ENCODE peak calls at places on chromosomes 16 and 17, in seven cellular contexts. E is thyroid gland, K is fibroblast of lung, T is cardiac muscle cell, U is psoas muscle, R is adrenal gland, N is sigmoid colon. O is an unnamed sample. For H3K36me3, the result is how much of the 10 kb centered on the place peaks cover.

GRCh38 chr17:21019976-21020575 is 22.7 kb downstream of the USP22 start:
- DNase-seq in E (no peak), K (no peak), T (no peak), U (peak), R (no peak), N (peak), O (no peak)

GRCh38 chr16:30473231-30474061 is 904 bp downstream of the ITGAL start:
- DNase-seq in E (no peak), K (no peak), T (no peak), U (no peak), R (no peak), N (no peak), O (no peak)

GRCh38 chr17:9072626-9073339 is 51.5 kb downstream of the NTN1 start:
- DNase-seq in E (peak), K (no peak), T (no peak), U (peak), R (no peak), N (peak), O (peak)

GRCh38 chr16:54318941-54319340 is 32.4 kb upstream of the IRX3 start:
- DNase-seq in E (no peak), K (no peak), T (no peak), U (no peak), R (no peak), N (peak), O (no peak)

GRCh38 chr17:47714773-47715396 is 18.2 kb upstream of the TBX21 start:
- DNase-seq in E (no peak), K (no peak), T (no peak), U (no peak), R (no peak), N (no peak), O (no peak)

GRCh38 chr16:11992008-11992584 is 15.6 kb downstream of the SNX29 start:
- DNase-seq in E (no peak), K (no peak), T (no peak), U (no peak), R (no peak), N (no peak), O (no peak)

GRCh38 chr17:58510075-58510474 is 4.4 kb downstream of the MTMR4 start:
- DNase-seq in E (no peak), K (no peak), T (no peak), U (no peak), R (no peak), N (peak), O (no peak)

GRCh38 chr17:81941484-81942166 is 4.5 kb upstream of the PYCR1 start:
- DNase-seq in E (no peak), K (no peak), T (peak), U (peak), R (no peak), N (no peak), O (no peak)

GRCh38 chr16:57134982-57135381 is 42.6 kb downstream of the CPNE2 start:
- DNase-seq in E (no peak), K (no peak), T (no peak), U (no peak), R (no peak), N (no peak), O (no peak)

GRCh38 chr16:85286066-85286712 is 173.9 kb upstream of the CIBAR2 start:
- DNase-seq in E (peak), K (peak), T (no peak), U (peak), R (peak), N (peak), O (peak)

GRCh38 chr16:73037331-73037745 is 10.6 kb downstream of the ZFHX3 start:
- DNase-seq in E (peak), K (no peak), T (peak), U (peak), R (no peak), N (peak), O (no peak)

GRCh38 chr16:17364319-17365210 is 106.2 kb downstream of the XYLT1 start:
- DNase-seq in E (peak), K (peak), T (no peak), U (no peak), R (no peak), N (no peak), O (no peak)

GRCh38 chr17:40307691-40308289 is 1.2 kb upstream of the RARA start:
- DNase-seq in E (no peak), K (peak), T (no peak), U (no peak), R (no peak), N (peak), O (no peak)

GRCh38 chr17:15900871-15901270 is 44.1 kb upstream of the ADORA2B start:
- DNase-seq in E (no peak), K (no peak), T (no peak), U (no peak), R (no peak), N (no peak), O (no peak)

GRCh38 chr16:17476414-17477259 is 5.9 kb upstream of the XYLT1 start:
- DNase-seq in E (peak), K (peak), T (peak), U (no peak), R (peak), N (no peak), O (no peak)

GRCh38 chr16:49664221-49665215 is 191.4 kb downstream of the ZNF423 start:
- DNase-seq in E (peak), K (no peak), T (no peak), U (peak), R (no peak), N (peak), O (no peak)

GRCh38 chr17:21164226-21165019 is 37.7 kb downstream of the DHRS7B start:
- DNase-seq in E (no peak), K (no peak), T (no peak), U (no peak), R (no peak), N (no peak), O (no peak)

GRCh38 chr16:10871157-10871991 is 5.6 kb upstream of the CIITA start:
- DNase-seq in E (peak), K (peak), T (no peak), U (no peak), R (peak), N (peak), O (no peak)

GRCh38 chr17:80970044-80970761 is 21.4 kb upstream of the CHMP6 start:
- DNase-seq in E (peak), K (peak), T (no peak), U (peak), R (no peak), N (peak), O (no peak)

GRCh38 chr16:86809458-86809955 is 231.2 kb downstream of the FOXL1 start:
- DNase-seq in E (no peak), K (peak), T (no peak), U (no peak), R (no peak), N (no peak), O (no peak)

GRCh38 chr16:85446846-85447656 is 166.1 kb upstream of the GSE1 start:
- DNase-seq in E (no peak), K (no peak), T (no peak), U (peak), R (no peak), N (no peak), O (no peak)

GRCh38 chr16:86637744-86638143 is 59.4 kb downstream of the FOXL1 start:
- DNase-seq in E (no peak), K (no peak), T (no peak), U (no peak), R (no peak), N (no peak), O (no peak)

GRCh38 chr17:35749560-35750412 is 3.3 kb downstream of the GAS2L2 start:
- DNase-seq in E (no peak), K (no peak), T (no peak), U (no peak), R (no peak), N (no peak), O (no peak)

GRCh38 chr17:6753565-6753964 is 2.3 kb upstream of the XAF1 start:
- DNase-seq in E (no peak), K (no peak), T (no peak), U (no peak), R (no peak), N (no peak), O (no peak)

GRCh38 chr17:74449306-74449705 is 17.1 kb upstream of the CD300A start:
- DNase-seq in E (no peak), K (no peak), T (no peak), U (no peak), R (no peak), N (no peak), O (no peak)

GRCh38 chr17:31627960-31628359 is 231.1 kb downstream of the COPRS start:
- DNase-seq in E (no peak), K (peak), T (no peak), U (no peak), R (no peak), N (no peak), O (no peak)

GRCh38 chr17:27376637-27377547 is 79.4 kb upstream of the KSR1 start:
- DNase-seq in E (no peak), K (peak), T (no peak), U (no peak), R (no peak), N (peak), O (no peak)

GRCh38 chr17:44217738-44218343 is 1.6 kb downstream of the UBTF start:
- DNase-seq in E (no peak), K (no peak), T (no peak), U (no peak), R (no peak), N (no peak), O (no peak)

GRCh38 chr17:83055911-83056582 is 23.4 kb upstream of the METRNL start:
- DNase-seq in E (no peak), K (peak), T (no peak), U (peak), R (peak), N (peak), O (no peak)

GRCh38 chr17:65685110-65685509 is 123.7 kb upstream of the AXIN2 start:
- DNase-seq in E (no peak), K (no peak), T (no peak), U (no peak), R (no peak), N (no peak), O (no peak)

GRCh38 chr17:65694601-65695000 is 133.2 kb upstream of the AXIN2 start:
- DNase-seq in E (no peak), K (peak), T (no peak), U (no peak), R (no peak), N (no peak), O (no peak)

GRCh38 chr17:65688307-65688706 is 126.9 kb upstream of the AXIN2 start:
- DNase-seq in E (no peak), K (no peak), T (no peak), U (no peak), R (no peak), N (no peak), O (no peak)

GRCh38 chr17:65690626-65691310 is 129.3 kb upstream of the AXIN2 start:
- DNase-seq in E (no peak), K (no peak), T (no peak), U (no peak), R (no peak), N (no peak), O (no peak)
- H3K27ac ChIP-seq in E (no peak), K (no peak), T (no peak), U (no peak), R (no peak), N (no peak), O (no peak)

GRCh38 chr17:76036497-76037380 is 9.6 kb upstream of the EVPL start:
- DNase-seq in E (no peak), K (no peak), T (no peak), U (no peak), R (no peak), N (peak), O (no peak)

GRCh38 chr17:76034433-76035185 is 7.5 kb upstream of the EVPL start:
- DNase-seq in E (no peak), K (no peak), T (no peak), U (no peak), R (no peak), N (no peak), O (no peak)

GRCh38 chr17:76033139-76033538 is 6.0 kb upstream of the EVPL start:
- DNase-seq in E (no peak), K (no peak), T (no peak), U (no peak), R (no peak), N (no peak), O (no peak)

GRCh38 chr17:76032780-76033108 is 5.6 kb upstream of the EVPL start:
- DNase-seq in E (no peak), K (no peak), T (no peak), U (no peak), R (no peak), N (no peak), O (no peak)

DNA sequence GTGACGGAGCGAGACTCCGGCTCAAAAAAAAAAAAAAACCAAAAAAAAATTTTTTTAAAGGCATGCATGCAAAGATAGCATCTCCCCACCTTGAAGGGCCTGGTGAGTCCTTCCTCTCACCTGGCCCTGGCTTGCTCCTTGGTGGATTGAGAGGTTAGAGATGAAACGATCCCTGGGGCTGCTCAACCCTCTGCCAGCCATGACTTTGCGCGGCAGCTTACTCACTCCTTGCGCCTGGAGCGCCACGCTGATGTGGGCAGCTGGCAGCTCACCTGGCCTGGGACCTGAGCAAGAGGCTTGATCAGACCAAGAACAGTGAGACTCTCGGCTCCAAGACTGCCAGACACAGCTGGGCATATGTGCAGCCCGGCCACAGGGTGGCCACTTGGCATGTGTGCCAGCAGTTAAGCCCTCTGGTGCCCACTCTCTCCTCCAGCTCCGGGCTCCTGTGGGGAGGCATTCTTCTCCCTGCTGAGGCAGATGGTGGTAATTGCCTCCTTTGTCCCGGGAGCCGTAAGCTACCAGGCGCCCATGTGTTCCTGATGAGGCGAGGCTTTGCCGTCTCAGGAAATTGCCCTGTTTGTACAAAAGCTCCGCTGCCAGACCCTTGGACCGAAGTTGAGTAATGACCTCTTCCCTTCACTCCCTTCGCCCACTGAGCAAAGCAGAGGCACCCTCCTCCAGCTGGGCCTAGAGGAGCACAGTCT is 5.1 kb upstream of the EVPL start:
- DNase-seq in E (no peak), K (no peak), T (no peak), U (no peak), R (no peak), N (no peak), O (no peak)
- H3K36me3 ChIP-seq in E (under half), K (under half), T (under half), U (under half), R (under half), N (under half), O (under half)

DNA sequence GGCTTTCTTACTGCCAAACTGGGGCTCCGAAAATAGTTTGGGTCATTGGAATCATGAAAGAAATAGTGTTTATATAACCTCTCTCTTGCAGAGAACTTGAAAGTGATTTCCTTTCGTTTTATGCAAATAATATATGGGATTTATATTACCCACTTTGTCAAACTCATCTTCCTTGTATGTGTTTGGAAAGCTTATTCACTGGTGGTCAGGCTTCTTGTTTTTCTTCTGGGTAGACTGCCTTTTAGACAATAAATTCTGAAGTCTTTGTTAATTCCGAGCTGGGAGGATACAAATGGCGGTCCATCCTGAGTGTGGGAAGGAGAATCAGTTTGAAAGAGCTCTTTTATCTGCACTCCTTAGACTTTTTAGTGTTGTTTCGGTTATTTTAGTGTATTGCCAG is 230.1 kb downstream of the MSI2 start:
- DNase-seq in E (no peak), K (no peak), T (no peak), U (no peak), R (no peak), N (no peak), O (no peak)
- H3K27ac ChIP-seq in E (peak), K (no peak), T (no peak), U (peak), R (no peak), N (no peak), O (no peak)

GRCh38 chr17:29533976-29534375 is 32.9 kb downstream of the ABHD15 start:
- DNase-seq in E (no peak), K (no peak), T (no peak), U (no peak), R (no peak), N (no peak), O (no peak)
- H3K36me3 ChIP-seq in E (under half), K (under half), T (half or more), U (under half), R (under half), N (under half), O (under half)

DNA sequence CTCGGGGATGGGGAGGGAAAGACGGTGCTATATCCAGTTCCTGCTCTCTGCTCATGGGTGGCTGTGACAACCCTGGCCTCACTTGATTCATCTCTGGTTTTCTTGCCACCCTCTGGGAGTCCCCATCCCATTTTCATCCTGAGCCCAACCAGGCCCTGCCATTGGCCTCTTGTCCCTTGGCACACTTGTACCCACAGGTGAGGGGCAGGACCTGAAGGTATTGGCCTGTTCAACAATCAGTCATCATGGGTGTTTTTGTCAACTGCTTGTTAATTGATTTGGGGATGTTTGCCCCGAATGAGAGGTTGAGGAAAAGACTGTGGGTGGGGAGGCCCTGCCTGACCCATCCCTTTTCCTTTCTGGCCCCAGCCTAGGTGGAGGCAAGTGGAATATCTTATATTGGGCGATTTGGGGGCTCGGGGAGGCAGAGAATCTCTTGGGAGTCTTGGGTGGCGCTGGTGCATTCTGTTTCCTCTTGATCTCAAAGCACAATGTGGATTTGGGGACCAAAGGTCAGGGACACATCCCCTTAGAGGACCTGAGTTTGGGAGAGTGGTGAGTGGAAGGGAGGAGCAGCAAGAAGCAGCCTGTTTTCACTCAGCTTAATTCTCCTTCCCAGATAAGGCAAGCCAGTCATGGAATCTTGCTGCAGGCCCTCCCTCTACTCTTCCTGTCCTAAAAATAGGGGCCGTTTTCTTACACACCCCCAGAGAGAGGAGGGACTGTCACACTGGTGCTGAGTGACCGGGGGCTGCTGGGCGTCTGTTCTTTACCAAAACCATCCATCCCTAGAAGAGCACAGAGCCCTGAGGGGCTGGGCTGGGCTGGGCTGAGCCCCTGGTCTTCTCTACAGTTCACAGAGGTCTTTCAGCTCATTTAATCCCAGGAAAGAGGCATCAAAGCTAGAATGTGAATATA is 4.8 kb upstream of the LASP1NB start:
- DNase-seq in E (no peak), K (no peak), T (peak), U (no peak), R (no peak), N (peak), O (no peak)
- H3K27ac ChIP-seq in E (peak), K (no peak), T (peak), U (peak), R (no peak), N (peak), O (peak)

DNA sequence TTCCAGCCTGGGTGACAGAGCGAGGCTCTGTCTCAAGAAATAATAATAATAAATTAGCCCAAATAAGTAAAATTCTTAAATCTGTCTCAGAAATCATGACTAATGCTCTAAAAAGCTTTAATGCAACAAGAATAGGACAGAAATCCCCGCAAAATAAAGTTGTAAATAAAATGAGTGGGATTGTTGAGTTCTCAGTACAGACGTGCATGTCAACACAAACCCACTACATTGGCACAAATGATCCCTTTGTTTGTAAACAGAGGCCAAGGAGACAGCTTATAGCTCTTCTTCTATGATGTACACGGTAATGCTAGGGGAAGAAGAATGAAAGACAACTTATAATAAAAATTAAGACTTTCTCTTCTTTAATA is 6.0 kb downstream of the STAT5B start:
- DNase-seq in E (no peak), K (no peak), T (no peak), U (no peak), R (no peak), N (no peak), O (no peak)
- H3K36me3 ChIP-seq in E (under half), K (under half), T (under half), U (under half), R (under half), N (under half), O (under half)

DNA sequence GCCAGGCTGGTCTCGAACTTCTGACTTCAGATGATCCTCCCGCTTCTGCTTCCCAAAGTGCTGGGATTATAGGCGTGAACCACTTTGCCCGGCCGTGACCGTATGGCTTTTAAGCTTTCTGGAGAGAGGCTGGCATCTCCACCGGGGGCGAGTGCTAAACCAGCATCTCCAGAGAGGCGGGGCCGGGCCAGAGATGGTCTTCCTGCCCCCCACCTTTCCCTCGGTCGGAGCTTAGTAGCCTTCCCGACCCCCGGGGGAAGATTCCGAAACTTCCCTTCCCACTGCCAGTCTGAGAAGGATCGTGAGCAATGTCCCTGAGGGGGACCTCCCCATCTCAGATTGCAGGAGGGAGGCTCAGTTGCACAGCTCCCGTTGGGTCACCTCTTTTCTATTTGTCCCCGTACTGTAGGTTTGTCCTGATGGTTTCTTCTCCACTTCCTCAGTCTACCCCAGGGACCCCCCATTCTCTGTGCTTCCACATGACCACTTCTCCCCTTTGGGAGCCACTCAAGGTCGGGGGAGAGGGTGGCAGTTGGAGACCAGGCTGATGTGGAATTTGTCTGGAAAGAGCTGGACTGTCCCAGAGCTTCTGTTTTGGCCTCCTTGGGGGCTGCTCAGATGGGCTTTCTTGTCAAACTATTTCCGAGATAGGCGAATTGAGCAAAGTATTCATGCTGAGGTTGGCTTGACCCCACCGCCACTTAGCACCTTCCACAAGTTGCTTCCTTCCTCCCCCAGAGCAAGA is 18.2 kb downstream of the IGF2BP1 start:
- DNase-seq in E (no peak), K (no peak), T (no peak), U (no peak), R (no peak), N (no peak), O (no peak)
- H3K27ac ChIP-seq in E (no peak), K (no peak), T (peak), U (no peak), R (no peak), N (no peak), O (no peak)

O was measured in thoracic aorta.